ENCODE peak calls at places on chromosomes 3 and 15, in seven cellular contexts. One of them, this sample, is unnamed.
A peak's percentile ranks its signal among the peaks of the same experiment; 100 is the strongest.

GRCh38 chr3:174193559-174193958 is 665.6 kb upstream of the NAALADL2 start:
- DNase-seq in BE2C: no peak
- DNase-seq in A549: no peak
- DNase-seq in endodermal cell: no peak
- DNase-seq in cardiac muscle cell: no peak
- DNase-seq in HepG2: no peak
- DNase-seq in astrocyte of the spinal cord: no peak
- DNase-seq in this sample: no peak

GRCh38 chr3:139134678-139135372 is 90.1 kb upstream of the PRR23C start:
- DNase-seq in HepG2: no peak
- DNase-seq in BE2C: no peak
- DNase-seq in astrocyte of the spinal cord: no peak
- DNase-seq in endodermal cell: no peak
- DNase-seq in cardiac muscle cell: no peak
- DNase-seq in A549: no peak
- DNase-seq in this sample: no peak

GRCh38 chr3:151837057-151837456 is 23.1 kb downstream of the AADAC start:
- DNase-seq in HepG2: no peak
- DNase-seq in A549: peak; percentile 97
- DNase-seq in BE2C: peak; percentile 12
- DNase-seq in astrocyte of the spinal cord: peak; percentile 77
- DNase-seq in endodermal cell: peak; percentile 73
- DNase-seq in cardiac muscle cell: peak; percentile 22
- DNase-seq in this sample: peak; percentile 35

GRCh38 chr3:167913218-167913902 is 177.8 kb downstream of the SERPINI1 start:
- DNase-seq in astrocyte of the spinal cord: peak; percentile 28
- DNase-seq in endodermal cell: peak; percentile 68
- DNase-seq in A549: peak; percentile 5
- DNase-seq in HepG2: no peak
- DNase-seq in cardiac muscle cell: peak; percentile 35
- DNase-seq in BE2C: peak; percentile 5
- DNase-seq in this sample: no peak

GRCh38 chr15:90412356-90413194 is 24.5 kb downstream of the IQGAP1 start:
- DNase-seq in cardiac muscle cell: peak; percentile 29
- DNase-seq in A549: peak; percentile 47
- DNase-seq in BE2C: no peak
- DNase-seq in endodermal cell: peak; percentile 73
- DNase-seq in HepG2: no peak
- DNase-seq in astrocyte of the spinal cord: peak; percentile 72
- DNase-seq in this sample: no peak

GRCh38 chr15:67685008-67685599 is 140.2 kb upstream of the SKOR1 start:
- DNase-seq in HepG2: peak; percentile 25
- DNase-seq in BE2C: peak; percentile 8
- DNase-seq in endodermal cell: no peak
- DNase-seq in cardiac muscle cell: peak; percentile 42
- DNase-seq in astrocyte of the spinal cord: peak; percentile 28
- DNase-seq in A549: peak; percentile 77
- DNase-seq in this sample: no peak

GRCh38 chr15:42104095-42104891 is 9.9 kb upstream of the PLA2G4D start:
- DNase-seq in cardiac muscle cell: no peak
- DNase-seq in astrocyte of the spinal cord: no peak
- DNase-seq in HepG2: no peak
- DNase-seq in BE2C: no peak
- DNase-seq in A549: no peak
- DNase-seq in endodermal cell: no peak
- DNase-seq in this sample: no peak

GRCh38 chr3:156685198-156685597 is 10.8 kb downstream of the TIPARP start:
- DNase-seq in astrocyte of the spinal cord: peak; percentile 38
- DNase-seq in cardiac muscle cell: no peak
- DNase-seq in endodermal cell: no peak
- DNase-seq in HepG2: no peak
- DNase-seq in BE2C: no peak
- DNase-seq in A549: peak; percentile 46
- DNase-seq in this sample: no peak

GRCh38 chr15:25838191-25838870 is 24.8 kb downstream of the ATP10A start:
- DNase-seq in BE2C: no peak
- DNase-seq in astrocyte of the spinal cord: no peak
- DNase-seq in endodermal cell: no peak
- DNase-seq in cardiac muscle cell: no peak
- DNase-seq in A549: no peak
- DNase-seq in HepG2: no peak
- DNase-seq in this sample: no peak

GRCh38 chr3:49609314-49609713 is 55.0 kb downstream of the BSN start:
- DNase-seq in A549: no peak
- DNase-seq in BE2C: no peak
- DNase-seq in endodermal cell: no peak
- DNase-seq in HepG2: no peak
- DNase-seq in astrocyte of the spinal cord: no peak
- DNase-seq in cardiac muscle cell: no peak
- DNase-seq in this sample: no peak

GRCh38 chr3:52982839-52983238 is 63.0 kb downstream of the SFMBT1 start:
- DNase-seq in endodermal cell: no peak
- DNase-seq in BE2C: no peak
- DNase-seq in cardiac muscle cell: no peak
- DNase-seq in A549: no peak
- DNase-seq in HepG2: no peak
- DNase-seq in astrocyte of the spinal cord: no peak
- DNase-seq in this sample: peak; percentile 94

DNA sequence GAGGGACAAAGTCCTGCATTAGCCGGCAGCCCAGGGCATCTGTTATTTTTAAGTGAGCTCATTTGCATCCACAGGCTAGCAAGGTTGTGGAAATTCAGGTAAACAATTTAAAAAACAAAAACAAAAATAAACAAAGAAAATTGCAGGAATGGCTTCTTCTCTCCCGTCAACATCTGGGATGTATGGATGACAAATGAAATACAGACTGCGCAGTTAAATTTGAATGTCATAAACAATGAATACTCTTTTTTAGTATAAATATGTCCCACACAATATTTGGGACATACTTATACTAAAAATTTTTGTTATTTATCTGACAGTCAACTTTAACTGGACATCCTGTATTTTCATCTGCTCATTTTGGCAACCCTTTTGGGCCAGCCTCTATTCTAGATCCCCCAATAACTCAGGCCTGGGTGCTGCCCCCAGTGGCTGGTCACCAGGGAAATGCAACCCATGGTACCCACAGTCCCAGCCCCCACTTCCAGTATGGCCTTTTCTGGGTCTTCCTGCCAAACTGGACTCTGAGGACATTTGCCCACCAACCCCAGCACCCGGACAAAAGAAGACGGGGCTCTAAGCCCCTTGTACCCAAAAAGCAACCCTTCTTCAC is 12.7 kb downstream of the GRM2 start:
- DNase-seq in HepG2: no peak
- DNase-seq in BE2C: no peak
- DNase-seq in astrocyte of the spinal cord: no peak
- DNase-seq in cardiac muscle cell: no peak
- DNase-seq in endodermal cell: peak; percentile 47
- DNase-seq in A549: no peak
- DNase-seq in this sample: no peak
- TF ChIP-seq CTCF in HepG2: no peak
- TF ChIP-seq CTCF in BE2C: no peak
- TF ChIP-seq CTCF in astrocyte of the spinal cord: peak; percentile 33
- TF ChIP-seq CTCF in cardiac muscle cell: no peak
- TF ChIP-seq CTCF in endodermal cell: peak; percentile 10
- TF ChIP-seq CTCF in A549: no peak
- TF ChIP-seq CTCF in this sample: no peak

GRCh38 chr15:47872208-47872607 is 154.9 kb downstream of the SEMA6D start:
- DNase-seq in endodermal cell: no peak
- DNase-seq in A549: no peak
- DNase-seq in BE2C: no peak
- DNase-seq in cardiac muscle cell: no peak
- DNase-seq in astrocyte of the spinal cord: no peak
- DNase-seq in HepG2: no peak
- DNase-seq in this sample: no peak

GRCh38 chr15:47870956-47871625 is 153.8 kb downstream of the SEMA6D start:
- DNase-seq in astrocyte of the spinal cord: peak; percentile 82
- DNase-seq in A549: no peak
- DNase-seq in HepG2: no peak
- DNase-seq in cardiac muscle cell: no peak
- DNase-seq in BE2C: no peak
- DNase-seq in endodermal cell: no peak
- DNase-seq in this sample: no peak

GRCh38 chr15:47872869-47873301 is 155.6 kb downstream of the SEMA6D start:
- DNase-seq in endodermal cell: no peak
- DNase-seq in BE2C: peak; percentile 47
- DNase-seq in cardiac muscle cell: peak; percentile 45
- DNase-seq in astrocyte of the spinal cord: no peak
- DNase-seq in A549: no peak
- DNase-seq in HepG2: no peak
- DNase-seq in this sample: no peak

GRCh38 chr15:47870300-47870955 is 153.1 kb downstream of the SEMA6D start:
- DNase-seq in HepG2: no peak
- DNase-seq in endodermal cell: no peak
- DNase-seq in A549: no peak
- DNase-seq in cardiac muscle cell: no peak
- DNase-seq in astrocyte of the spinal cord: no peak
- DNase-seq in BE2C: no peak
- DNase-seq in this sample: no peak
- H3K4me3 ChIP-seq in HepG2: no peak overlapping the region
- H3K4me3 ChIP-seq in endodermal cell: no peak overlapping the region
- H3K4me3 ChIP-seq in A549: no peak overlapping the region
- H3K4me3 ChIP-seq in cardiac muscle cell: no peak overlapping the region
- H3K4me3 ChIP-seq in astrocyte of the spinal cord: no peak overlapping the region
- H3K4me3 ChIP-seq in BE2C: no peak overlapping the region
- H3K4me3 ChIP-seq in this sample: no peak overlapping the region

GRCh38 chr15:36334059-36334458 is 245.4 kb upstream of the CDIN1 start:
- DNase-seq in astrocyte of the spinal cord: peak; percentile 64
- DNase-seq in HepG2: no peak
- DNase-seq in A549: no peak
- DNase-seq in cardiac muscle cell: peak; percentile 39
- DNase-seq in BE2C: no peak
- DNase-seq in endodermal cell: no peak
- DNase-seq in this sample: no peak
- TF ChIP-seq CTCF in astrocyte of the spinal cord: no peak
- TF ChIP-seq CTCF in HepG2: no peak
- TF ChIP-seq CTCF in A549: no peak
- TF ChIP-seq CTCF in cardiac muscle cell: no peak
- TF ChIP-seq CTCF in BE2C: no peak
- TF ChIP-seq CTCF in endodermal cell: no peak
- TF ChIP-seq CTCF in this sample: no peak

GRCh38 chr3:140268103-140268502 is 333.1 kb downstream of the CLSTN2 start:
- DNase-seq in A549: no peak
- DNase-seq in cardiac muscle cell: no peak
- DNase-seq in BE2C: no peak
- DNase-seq in endodermal cell: no peak
- DNase-seq in HepG2: no peak
- DNase-seq in astrocyte of the spinal cord: no peak
- DNase-seq in this sample: no peak
- H3K4me3 ChIP-seq in A549: no peak overlapping the region
- H3K4me3 ChIP-seq in cardiac muscle cell: no peak overlapping the region
- H3K4me3 ChIP-seq in BE2C: no peak overlapping the region
- H3K4me3 ChIP-seq in endodermal cell: no peak overlapping the region
- H3K4me3 ChIP-seq in HepG2: no peak overlapping the region
- H3K4me3 ChIP-seq in astrocyte of the spinal cord: no peak overlapping the region
- H3K4me3 ChIP-seq in this sample: no peak overlapping the region

GRCh38 chr3:143329567-143330164 is 210.1 kb downstream of the CHST2 start:
- DNase-seq in endodermal cell: no peak
- DNase-seq in cardiac muscle cell: no peak
- DNase-seq in BE2C: no peak
- DNase-seq in HepG2: peak; percentile 3
- DNase-seq in A549: no peak
- DNase-seq in astrocyte of the spinal cord: peak; percentile 29
- DNase-seq in this sample: no peak
- TF ChIP-seq CTCF in endodermal cell: no peak
- TF ChIP-seq CTCF in cardiac muscle cell: no peak
- TF ChIP-seq CTCF in BE2C: no peak
- TF ChIP-seq CTCF in HepG2: no peak
- TF ChIP-seq CTCF in A549: no peak
- TF ChIP-seq CTCF in astrocyte of the spinal cord: no peak
- TF ChIP-seq CTCF in this sample: no peak

DNA sequence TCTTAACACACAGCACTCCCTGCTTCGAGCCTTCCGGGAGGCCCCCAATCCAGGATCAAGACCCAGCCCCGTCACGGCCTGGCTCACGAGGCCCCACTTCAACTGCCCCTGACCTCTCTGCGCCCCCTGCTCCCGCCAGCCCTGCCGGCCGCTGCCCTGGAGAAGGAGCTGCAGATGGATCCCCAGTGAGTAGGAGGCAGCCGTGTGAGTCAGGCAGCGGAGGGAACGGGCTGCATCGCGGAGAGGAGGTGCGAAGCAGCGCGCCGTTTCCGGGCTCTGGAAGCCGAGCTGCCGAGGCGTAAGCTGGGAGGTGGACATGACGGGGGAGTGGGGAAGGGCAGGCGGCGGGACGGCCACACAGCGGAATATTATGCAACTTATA is 133.4 kb downstream of the TPRA1 start:
- DNase-seq in cardiac muscle cell: peak; percentile 50
- DNase-seq in endodermal cell: peak; percentile 86
- DNase-seq in astrocyte of the spinal cord: peak; percentile 33
- DNase-seq in HepG2: no peak
- DNase-seq in BE2C: no peak
- DNase-seq in A549: no peak
- DNase-seq in this sample: no peak
- H3K4me3 ChIP-seq in cardiac muscle cell: no peak overlapping the region
- H3K4me3 ChIP-seq in endodermal cell: no peak overlapping the region
- H3K4me3 ChIP-seq in astrocyte of the spinal cord: no peak overlapping the region
- H3K4me3 ChIP-seq in HepG2: no peak overlapping the region
- H3K4me3 ChIP-seq in BE2C: no peak overlapping the region
- H3K4me3 ChIP-seq in A549: no peak overlapping the region
- H3K4me3 ChIP-seq in this sample: no peak overlapping the region

GRCh38 chr15:45262906-45263456 is 10.9 kb downstream of the SLC28A2 start:
- DNase-seq in astrocyte of the spinal cord: no peak
- DNase-seq in cardiac muscle cell: no peak
- DNase-seq in BE2C: no peak
- DNase-seq in A549: no peak
- DNase-seq in HepG2: peak; percentile 12
- DNase-seq in endodermal cell: no peak
- DNase-seq in this sample: no peak

GRCh38 chr15:45265506-45265905 is 13.5 kb downstream of the SLC28A2 start:
- DNase-seq in A549: no peak
- DNase-seq in HepG2: no peak
- DNase-seq in astrocyte of the spinal cord: no peak
- DNase-seq in endodermal cell: no peak
- DNase-seq in BE2C: no peak
- DNase-seq in cardiac muscle cell: no peak
- DNase-seq in this sample: no peak

GRCh38 chr15:45263854-45264253 is 11.8 kb downstream of the SLC28A2 start:
- DNase-seq in astrocyte of the spinal cord: no peak
- DNase-seq in A549: no peak
- DNase-seq in BE2C: no peak
- DNase-seq in HepG2: no peak
- DNase-seq in endodermal cell: no peak
- DNase-seq in cardiac muscle cell: no peak
- DNase-seq in this sample: no peak

GRCh38 chr15:45268135-45268534 is 16.1 kb downstream of the SLC28A2 start:
- DNase-seq in astrocyte of the spinal cord: no peak
- DNase-seq in HepG2: peak; percentile 30
- DNase-seq in endodermal cell: peak; percentile 84
- DNase-seq in cardiac muscle cell: no peak
- DNase-seq in BE2C: peak; percentile 16
- DNase-seq in A549: peak; percentile 18
- DNase-seq in this sample: no peak
- TF ChIP-seq CTCF in astrocyte of the spinal cord: no peak
- TF ChIP-seq CTCF in HepG2: peak; percentile 66
- TF ChIP-seq CTCF in endodermal cell: peak; percentile 73
- TF ChIP-seq CTCF in cardiac muscle cell: no peak
- TF ChIP-seq CTCF in BE2C: peak; percentile 28
- TF ChIP-seq CTCF in A549: no peak
- TF ChIP-seq CTCF in this sample: peak; percentile 26

GRCh38 chr3:192571197-192571791 is 156.0 kb downstream of the FGF12 start:
- DNase-seq in BE2C: peak; percentile 36
- DNase-seq in endodermal cell: no peak
- DNase-seq in astrocyte of the spinal cord: peak; percentile 57
- DNase-seq in HepG2: no peak
- DNase-seq in cardiac muscle cell: no peak
- DNase-seq in A549: peak; percentile 11
- DNase-seq in this sample: no peak
- H3K4me3 ChIP-seq in BE2C: peak overlapping the region; percentile 45
- H3K4me3 ChIP-seq in endodermal cell: no peak overlapping the region
- H3K4me3 ChIP-seq in astrocyte of the spinal cord: peak overlapping the region; percentile 32
- H3K4me3 ChIP-seq in HepG2: no peak overlapping the region
- H3K4me3 ChIP-seq in cardiac muscle cell: no peak overlapping the region
- H3K4me3 ChIP-seq in A549: peak overlapping the region; percentile 41
- H3K4me3 ChIP-seq in this sample: no peak overlapping the region